ENCODE peak calls at places on chromosomes 4 and X, in ten cellular contexts. L, H, G, W, N, J, R, A, K and T are unnamed samples.

GRCh38 chr4:3096207-3096606 is 21.7 kb downstream of the HTT start:
- DNase-seq in N (no peak), G (no peak), J (no peak), A (no peak), H (no peak), R (no peak), L (no peak), W (no peak), K (no peak), T (no peak)

GRCh38 chrX:66489339-66489738 is 149.5 kb downstream of the EDA2R start:
- DNase-seq in H (no peak), K (no peak), J (no peak), R (no peak), G (no peak), W (no peak), N (no peak), L (no peak), A (no peak), T (no peak)

GRCh38 chrX:152479525-152479924 is 28.4 kb upstream of the GABRA3 start:
- DNase-seq in N (no peak), W (no peak), L (no peak), A (no peak), G (no peak), J (no peak), K (no peak), H (no peak), R (no peak), T (no peak)

GRCh38 chrX:65587616-65588526 is 53.3 kb upstream of the LAS1L start:
- DNase-seq in R (peak), N (peak), A (peak), J (no peak), K (peak), G (no peak), H (no peak), W (peak), L (peak), T (no peak)

GRCh38 chr4:164462471-164462870 is 291.5 kb upstream of the SMIM31 start:
- DNase-seq in H (no peak), A (no peak), N (no peak), W (no peak), J (no peak), G (no peak), R (no peak), K (no peak), L (no peak), T (no peak)

GRCh38 chrX:134460005-134460860 is at the start of gene HPRT1:
- DNase-seq in W (peak), H (peak), J (peak), A (peak), N (peak), L (peak), R (peak), G (peak), K (peak), T (peak)

GRCh38 chr4:85486425-85487101 is 11.6 kb downstream of the ARHGAP24 start:
- DNase-seq in N (peak), L (no peak), W (no peak), H (no peak), K (no peak), R (no peak), J (no peak), G (no peak), A (peak), T (no peak)

GRCh38 chrX:71128166-71128833 is 9.9 kb downstream of the MED12 start:
- DNase-seq in L (no peak), H (no peak), G (no peak), A (no peak), K (no peak), J (no peak), R (no peak), W (no peak), N (peak), T (no peak)

GRCh38 chrX:136397001-136397400 is 90.7 kb upstream of the BRS3 start:
- DNase-seq in J (no peak), W (no peak), G (no peak), N (no peak), R (no peak), L (no peak), K (no peak), H (no peak), A (no peak), T (no peak)

GRCh38 chrX:123647244-123647643 is 85.6 kb downstream of the THOC2 start:
- DNase-seq in K (no peak), J (no peak), R (no peak), W (no peak), N (no peak), G (no peak), H (no peak), L (no peak), A (no peak), T (no peak)

DNA sequence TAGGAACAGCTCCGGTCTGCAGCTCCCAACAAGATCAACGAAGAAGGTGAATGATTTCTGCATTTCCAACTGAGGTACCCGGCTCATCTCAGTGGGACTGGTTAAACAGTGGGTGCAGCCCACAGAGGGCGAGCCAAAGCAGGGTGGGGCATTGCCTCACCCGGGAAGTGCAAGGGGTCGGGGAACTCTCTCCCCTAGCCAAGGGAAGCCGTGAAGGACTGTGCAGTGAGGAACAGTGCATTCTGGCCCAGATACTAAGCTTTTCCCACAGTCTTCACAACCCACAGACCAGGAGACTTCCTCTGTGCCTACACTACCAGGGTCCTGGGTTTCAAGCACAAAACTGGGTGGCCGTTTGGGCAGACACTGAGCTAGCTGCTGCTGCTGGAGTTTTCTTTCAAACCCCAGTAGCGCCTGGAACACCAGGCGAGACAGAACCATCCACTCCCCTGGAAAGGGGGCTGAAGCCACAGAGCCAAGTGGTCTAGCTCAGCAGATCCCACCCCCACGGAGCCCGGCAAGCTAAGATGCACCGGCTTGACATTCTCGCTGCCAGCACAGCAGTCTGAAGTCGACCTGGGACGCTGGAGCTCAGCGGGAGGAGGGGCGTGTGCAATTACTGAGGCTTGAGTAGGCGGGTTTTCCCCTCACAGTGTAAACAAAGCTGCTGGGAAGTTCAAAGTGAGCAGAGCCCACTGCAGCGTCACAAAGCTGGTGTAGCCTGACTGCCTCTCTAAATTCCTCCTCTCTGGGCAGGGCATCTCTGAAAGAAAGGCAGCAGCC is 84.6 kb downstream of the THOC2 start:
- DNase-seq in L (no peak), H (no peak), K (no peak), J (peak), W (peak), N (no peak), G (no peak), R (no peak), A (peak), T (no peak)
- TF ChIP-seq CTCF in L (no peak), H (no peak), K (no peak), J (no peak), W (no peak), N (no peak), G (no peak), R (no peak), A (no peak), T (no peak)

DNA sequence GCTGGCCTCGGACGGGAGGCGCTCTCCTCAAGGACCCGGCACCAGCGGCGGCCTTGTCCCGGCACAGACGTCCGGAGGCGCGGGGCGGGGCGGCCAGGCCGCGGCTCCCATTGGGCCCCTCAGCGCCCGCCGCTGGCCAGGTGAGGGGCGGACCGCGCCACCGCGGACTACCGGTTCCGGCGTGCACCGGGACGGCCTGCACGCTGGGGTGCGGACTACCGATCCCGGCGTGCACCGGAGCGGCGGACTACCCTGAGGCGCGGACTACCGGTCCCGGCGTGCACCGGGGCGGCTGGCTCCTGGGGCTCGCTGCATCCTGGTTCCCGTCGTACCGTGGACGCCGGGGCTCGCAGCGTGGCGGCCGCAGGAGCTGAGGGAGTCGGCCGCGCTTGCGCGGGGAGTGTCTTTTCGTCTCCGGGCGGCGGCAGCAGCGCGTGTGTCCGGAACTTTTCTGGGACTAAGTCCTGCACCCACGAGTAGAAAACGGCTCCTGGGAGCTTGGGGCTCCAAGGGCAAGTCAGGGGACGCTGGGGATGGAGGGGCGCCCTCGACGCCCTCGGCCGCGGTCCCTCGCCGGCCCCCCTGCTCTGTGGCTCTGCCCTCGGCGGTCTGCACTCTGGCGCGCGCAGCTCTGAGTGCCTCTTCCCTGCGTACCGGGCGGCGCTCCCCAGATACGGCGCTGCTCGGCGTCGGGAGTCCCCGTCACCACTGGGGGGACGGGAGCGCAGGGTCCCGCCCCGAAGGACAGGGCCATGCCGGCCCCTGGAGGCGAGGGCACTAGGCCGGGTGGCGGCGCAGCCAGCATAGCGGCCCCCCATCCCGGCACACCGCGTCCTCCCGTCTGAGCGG is at the start of gene LETM1:
- DNase-seq in K (peak), N (peak), L (peak), H (peak), G (peak), A (peak), J (peak), W (peak), R (peak), T (peak)
- TF ChIP-seq CTCF in K (no peak), N (no peak), L (no peak), H (peak), G (peak), A (no peak), J (no peak), W (no peak), R (peak), T (peak)

DNA sequence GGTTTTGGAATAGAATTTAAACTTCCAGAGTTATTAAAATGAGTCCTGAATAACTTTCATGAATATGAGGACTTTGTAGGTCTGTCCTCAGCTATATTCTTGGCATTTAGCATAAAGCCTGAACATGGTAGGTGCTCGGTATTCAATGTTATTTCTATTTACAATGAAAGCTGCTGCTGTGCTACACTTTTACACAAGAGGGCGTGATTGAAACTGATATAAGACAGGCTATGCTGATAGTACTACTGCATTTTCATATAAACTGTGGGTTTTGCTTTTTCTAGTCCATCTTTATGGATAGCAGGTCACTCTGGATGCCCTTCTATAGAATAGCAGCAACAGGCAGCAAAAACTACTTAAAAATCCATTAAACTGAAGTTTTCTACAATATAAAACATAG is 12.3 kb upstream of the GNPDA2 start:
- DNase-seq in G (no peak), A (peak), H (no peak), R (no peak), J (no peak), K (no peak), L (no peak), N (no peak), W (no peak), T (peak)
- TF ChIP-seq CTCF in G (peak), A (peak), H (no peak), R (no peak), J (no peak), K (no peak), L (no peak), N (peak), W (no peak), T (peak)

DNA sequence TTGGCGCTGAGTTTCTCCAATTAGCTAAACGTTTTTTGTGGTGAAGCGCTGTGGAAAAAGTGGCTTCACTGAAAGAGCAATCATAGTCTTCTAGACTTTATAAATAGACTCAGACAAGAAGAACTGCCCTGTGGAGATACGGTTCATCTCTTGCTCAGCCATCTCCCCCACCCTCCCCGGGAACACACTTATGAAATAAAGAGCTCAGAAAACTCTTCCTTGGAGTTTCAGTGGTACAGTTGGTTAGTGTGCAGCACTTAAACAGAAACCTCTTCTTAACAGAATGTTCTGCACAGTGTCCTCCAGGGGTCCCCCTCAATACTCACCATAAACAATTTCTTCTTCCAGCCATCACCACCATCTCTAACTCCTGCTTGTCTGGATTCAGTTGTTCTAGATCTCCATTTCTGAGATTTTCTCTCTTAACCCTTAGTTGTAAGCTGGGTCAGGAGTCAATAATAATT is 313.0 kb downstream of the ARHGAP10 start:
- DNase-seq in N (no peak), W (no peak), J (no peak), R (no peak), A (no peak), L (no peak), G (no peak), K (no peak), H (no peak), T (peak)
- TF ChIP-seq CTCF in N (peak), W (no peak), J (no peak), R (no peak), A (peak), L (no peak), G (peak), K (no peak), H (peak), T (peak)

GRCh38 chr4:88802138-88802537 is 104.5 kb upstream of the NAP1L5 start:
- DNase-seq in A (no peak), W (no peak), H (no peak), R (no peak), G (no peak), L (no peak), N (no peak), K (no peak), J (no peak), T (no peak)
- TF ChIP-seq CTCF in A (no peak), W (no peak), H (no peak), R (no peak), G (no peak), L (no peak), N (no peak), K (no peak), J (no peak), T (peak)

DNA sequence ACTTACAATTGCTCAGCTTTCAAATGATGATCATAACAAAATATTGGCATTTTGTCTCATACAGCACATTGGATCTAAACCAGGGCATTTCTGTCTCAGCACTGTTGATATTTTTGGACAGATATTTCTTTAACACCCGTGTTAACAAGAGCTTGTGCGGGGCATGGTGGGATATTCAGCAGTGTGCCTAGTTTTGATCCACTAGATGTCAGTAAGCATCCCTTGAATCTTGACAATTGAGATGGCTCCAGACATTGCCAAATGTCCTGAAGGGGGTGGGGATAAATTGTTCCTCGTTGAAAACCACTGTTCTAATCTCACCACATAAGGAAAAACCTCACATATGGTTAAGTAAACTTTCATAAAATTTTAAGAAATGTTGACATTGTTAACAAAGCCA is 806.3 kb downstream of the STIM2 start:
- DNase-seq in K (no peak), N (no peak), L (no peak), A (no peak), J (no peak), H (no peak), R (no peak), G (no peak), W (no peak), T (no peak)
- TF ChIP-seq CTCF in K (no peak), N (no peak), L (no peak), A (peak), J (no peak), H (peak), R (no peak), G (peak), W (no peak), T (no peak)

DNA sequence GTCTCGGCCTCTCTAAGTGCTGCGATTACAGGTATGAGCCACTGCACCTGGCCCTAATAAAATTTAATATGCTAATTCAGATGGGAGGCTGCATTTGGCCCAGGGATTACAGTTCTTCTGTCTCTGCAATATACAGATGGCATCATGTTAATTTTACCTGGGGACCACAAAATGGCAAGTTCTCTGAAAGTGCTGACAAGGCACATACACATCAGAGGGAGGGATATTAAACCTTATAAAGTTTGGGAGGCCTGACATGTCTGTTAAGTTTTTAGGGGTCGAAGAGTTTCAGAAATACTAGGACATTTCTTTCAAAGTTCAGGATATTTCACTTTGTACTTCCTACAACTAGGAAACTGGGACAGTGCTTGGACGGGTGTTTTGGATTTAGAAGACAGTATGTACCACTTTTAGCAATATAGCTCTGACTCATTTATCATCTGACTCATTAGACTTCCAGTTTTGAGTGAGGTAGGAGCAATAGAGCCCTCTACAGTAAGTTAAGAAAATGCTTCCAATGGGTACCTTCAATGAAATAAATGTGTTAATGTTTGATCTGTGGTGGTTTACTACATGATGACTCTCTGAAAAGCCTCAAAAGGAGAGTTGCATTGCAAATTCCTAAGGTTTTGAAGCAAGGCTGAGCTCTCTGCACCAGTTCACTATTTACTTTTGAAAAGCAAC is 981.0 kb upstream of the HS3ST1 start:
- DNase-seq in K (no peak), L (no peak), A (peak), G (no peak), H (no peak), N (no peak), J (no peak), R (no peak), W (no peak), T (no peak)
- TF ChIP-seq CTCF in K (no peak), L (no peak), A (peak), G (no peak), H (no peak), N (no peak), J (no peak), R (no peak), W (no peak), T (no peak)

GRCh38 chrX:10722804-10723364 is 102.5 kb upstream of the MID1 start:
- DNase-seq in N (peak), H (peak), W (peak), A (peak), G (no peak), L (peak), R (peak), J (peak), K (no peak), T (peak)
- TF ChIP-seq CTCF in N (peak), H (peak), W (peak), A (peak), G (peak), L (peak), R (peak), J (peak), K (peak), T (peak)

DNA sequence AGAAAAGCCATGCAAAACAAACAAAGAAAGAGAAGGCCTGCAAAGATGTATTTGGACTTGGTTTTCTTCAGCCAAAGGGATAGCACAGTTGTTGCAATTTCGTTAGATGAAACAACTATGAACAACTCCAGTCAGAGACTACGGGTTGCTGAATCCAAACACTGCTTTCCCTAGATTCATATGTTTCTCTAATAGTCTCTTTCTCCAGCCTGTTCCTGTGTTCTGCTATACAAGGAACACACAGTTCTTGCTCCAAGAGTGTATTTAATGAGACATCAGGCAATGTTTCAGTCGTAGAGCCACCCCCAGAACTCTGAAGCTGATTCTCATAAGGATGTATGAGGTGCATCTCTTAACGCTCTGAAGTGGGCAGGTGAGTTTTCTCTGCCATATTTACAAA is 162.5 kb upstream of the TBL1X start:
- DNase-seq in H (no peak), L (no peak), J (no peak), G (no peak), R (no peak), W (no peak), A (no peak), K (no peak), N (no peak), T (no peak)
- TF ChIP-seq CTCF in H (no peak), L (no peak), J (no peak), G (no peak), R (no peak), W (no peak), A (no peak), K (no peak), N (no peak), T (no peak)

GRCh38 chr4:154119317-154119716 is 330.4 kb upstream of the SFRP2 start:
- DNase-seq in R (no peak), G (no peak), N (peak), K (no peak), L (no peak), A (no peak), J (no peak), W (no peak), H (no peak), T (no peak)
- TF ChIP-seq CTCF in R (no peak), G (peak), N (no peak), K (no peak), L (no peak), A (no peak), J (no peak), W (no peak), H (peak), T (peak)